ENCODE peak calls at places on chromosomes 16 and 17, in nine cellular contexts. A is caudate nucleus, H is tibial artery, X is SJCRH30, O is suprapubic skin, S is fibroblast of lung, T is DND-41, B is uterus, P is thoracic aorta. G is an unnamed sample.
A peak's percentile ranks its signal among the peaks of the same experiment; 100 is the strongest.

GRCh38 chr17:81144423-81144781 is 20.9 kb upstream of the PVALEF start:
- DNase-seq in H (no peak), O (no peak), X (no peak), T (no peak), S (no peak), A (no peak), B (no peak), P (no peak), G (no peak)

GRCh38 chr16:25051446-25052160 is 36.4 kb upstream of the ARHGAP17 start:
- DNase-seq in H (no peak), T (no peak), B (no peak), S (peak; percentile 65), P (no peak), A (peak; percentile 11), X (peak; percentile 8), O (no peak), G (peak; percentile 9)

GRCh38 chr17:50476545-50477315 is 1.9 kb upstream of the RSAD1 start:
- DNase-seq in B (no peak), H (no peak), A (no peak), O (no peak), S (no peak), X (no peak), T (no peak), P (no peak), G (peak; percentile 79)

GRCh38 chr17:49777577-49777976 is 10.9 kb upstream of the KAT7 start:
- DNase-seq in P (no peak), O (no peak), S (no peak), T (no peak), H (no peak), X (no peak), B (no peak), A (no peak), G (no peak)

GRCh38 chr17:12666718-12667117 is 1.0 kb downstream of the MYOCD start:
- DNase-seq in S (no peak), X (no peak), O (no peak), T (no peak), A (no peak), B (no peak), P (no peak), H (no peak), G (no peak)

GRCh38 chr17:65057520-65058075 is 1.1 kb upstream of the GNA13 start:
- DNase-seq in A (no peak), B (peak; percentile 23), T (no peak), P (no peak), O (peak; percentile 76), H (no peak), X (no peak), S (no peak), G (no peak)

GRCh38 chr17:3544365-3544764 is 13.2 kb downstream of the TRPV3 start:
- DNase-seq in P (no peak), H (no peak), X (no peak), B (no peak), O (no peak), T (no peak), S (no peak), A (no peak), G (no peak)

GRCh38 chr17:8122923-8123694 is 797 bp downstream of the HES7 start:
- DNase-seq in T (peak; percentile 29), B (no peak), A (no peak), H (no peak), P (no peak), X (peak; percentile 35), O (no peak), S (peak; percentile 39), G (peak; percentile 18)

GRCh38 chr16:67593701-67594100 is 31.4 kb downstream of the CTCF start:
- DNase-seq in P (no peak), B (no peak), O (no peak), S (no peak), T (no peak), H (no peak), X (no peak), A (no peak), G (no peak)

GRCh38 chr16:83365166-83365565 is 442.6 kb upstream of the HSBP1 start:
- DNase-seq in A (no peak), O (no peak), X (no peak), P (no peak), B (no peak), S (no peak), T (no peak), H (no peak), G (no peak)

GRCh38 chr16:56584276-56584675 is 5.1 kb upstream of the MT3 start:
- DNase-seq in T (no peak), S (no peak), H (no peak), B (no peak), O (no peak), A (no peak), P (no peak), X (no peak), G (no peak)

GRCh38 chr16:30567991-30568638 is 3.4 kb downstream of the ZNF688 start:
- DNase-seq in H (no peak), O (no peak), S (peak; percentile 72), X (no peak), A (no peak), P (no peak), T (peak; percentile 43), B (no peak), G (no peak)

GRCh38 chr17:33688771-33689170 is 395.7 kb upstream of the ASIC2 start:
- DNase-seq in O (no peak), P (no peak), X (peak; percentile 57), A (no peak), S (no peak), B (no peak), T (no peak), H (no peak), G (no peak)
- H3K27ac ChIP-seq in O (no peak overlapping the region), P (no peak overlapping the region), X (no peak overlapping the region), A (no peak overlapping the region), S (no peak overlapping the region), B (no peak overlapping the region), T (no peak overlapping the region), H (no peak overlapping the region), G (no peak overlapping the region)

GRCh38 chr17:41539979-41540701 is 12.0 kb upstream of the KRT19 start:
- DNase-seq in O (peak; percentile 46), S (no peak), T (no peak), H (no peak), B (no peak), X (no peak), A (no peak), P (no peak), G (no peak)

GRCh38 chr17:41542357-41542756 is 14.2 kb upstream of the KRT19 start:
- DNase-seq in P (no peak), T (no peak), H (no peak), S (no peak), A (no peak), B (no peak), X (no peak), O (no peak), G (peak; percentile 85)

GRCh38 chr17:41538565-41538991 is 10.5 kb upstream of the KRT19 start:
- DNase-seq in P (no peak), O (no peak), T (no peak), H (no peak), X (no peak), A (no peak), S (no peak), B (no peak), G (no peak)

GRCh38 chr17:41539071-41539492 is 11.0 kb upstream of the KRT19 start:
- DNase-seq in S (no peak), A (no peak), X (no peak), H (no peak), O (peak; percentile 49), T (no peak), P (no peak), B (no peak), G (no peak)

DNA sequence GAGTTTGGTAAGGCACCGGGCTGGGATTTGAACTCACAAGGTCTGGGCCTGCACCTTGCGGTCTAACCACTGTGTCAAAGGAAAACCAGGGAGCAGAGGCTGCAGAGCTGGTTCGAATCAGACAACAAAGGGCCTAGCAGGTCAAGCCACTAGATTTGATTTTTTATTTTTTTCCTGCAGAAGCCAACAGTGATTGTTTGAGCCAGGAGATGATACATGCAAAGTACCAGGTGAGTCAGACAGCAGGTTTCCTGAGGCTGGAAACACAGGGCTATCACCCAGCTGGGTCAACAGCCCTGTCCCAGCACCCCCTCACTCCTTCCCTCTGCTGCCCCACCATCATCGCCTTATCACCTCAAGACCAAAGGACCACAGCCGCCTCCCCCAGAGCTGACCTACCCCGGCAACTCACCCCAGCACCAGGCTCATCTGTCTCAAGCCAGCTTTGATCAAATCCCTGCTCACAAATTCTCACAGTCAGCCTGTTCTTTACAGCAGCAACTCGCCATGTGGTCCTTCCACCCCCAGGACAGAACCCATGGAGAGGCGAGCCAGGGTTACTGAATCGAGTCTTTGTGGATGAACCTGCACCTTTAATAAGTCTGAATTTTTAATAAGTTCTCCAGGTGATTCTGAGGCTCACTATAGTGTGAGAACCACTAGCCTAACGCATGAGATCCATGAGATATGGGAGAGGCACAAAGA is 13.0 kb upstream of the KRT19 start:
- DNase-seq in B (no peak), H (no peak), S (no peak), T (no peak), O (no peak), P (no peak), A (no peak), X (no peak), G (peak; percentile 48)
- H3K27ac ChIP-seq in B (no peak overlapping the region), H (no peak overlapping the region), S (no peak overlapping the region), T (no peak overlapping the region), O (no peak overlapping the region), P (no peak overlapping the region), A (no peak overlapping the region), X (no peak overlapping the region), G (no peak overlapping the region)

GRCh38 chr17:13952252-13952721 is 117.0 kb upstream of the COX10 start:
- DNase-seq in S (no peak), P (no peak), X (peak; percentile 47), B (no peak), A (no peak), H (no peak), T (no peak), O (no peak), G (no peak)
- H3K27ac ChIP-seq in S (no peak overlapping the region), P (no peak overlapping the region), X (no peak overlapping the region), B (no peak overlapping the region), A (no peak overlapping the region), H (no peak overlapping the region), T (no peak overlapping the region), O (no peak overlapping the region), G (no peak overlapping the region)

DNA sequence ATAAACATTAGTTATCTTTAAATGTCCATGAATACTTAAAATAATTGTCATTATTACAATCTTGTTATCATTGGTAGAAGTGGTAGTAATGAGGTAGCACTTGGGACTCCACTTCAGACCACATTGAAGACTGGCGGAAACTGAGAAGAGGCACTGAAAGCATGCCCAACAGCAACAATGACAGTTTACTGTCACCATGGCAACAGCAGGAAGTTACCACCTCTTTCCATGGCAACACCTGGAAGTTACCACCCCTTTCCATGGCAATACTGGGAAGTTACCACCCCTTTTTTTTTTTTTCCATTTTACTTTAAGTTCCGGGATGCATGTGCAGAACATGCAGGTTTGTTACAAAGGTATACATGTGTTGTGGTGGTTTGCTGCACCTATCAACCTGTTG is 494.9 kb upstream of the RBFOX1 start:
- DNase-seq in P (no peak), A (no peak), S (no peak), O (no peak), T (no peak), B (no peak), H (no peak), X (no peak), G (no peak)
- H3K27ac ChIP-seq in P (no peak overlapping the region), A (no peak overlapping the region), S (no peak overlapping the region), O (no peak overlapping the region), T (no peak overlapping the region), B (no peak overlapping the region), H (no peak overlapping the region), X (no peak overlapping the region), G (no peak overlapping the region)